ENCODE peak calls at places on chromosomes 3 and 15, in four cellular contexts. P, U, G and W are unnamed samples.

GRCh38 chr3:158233791-158234190 is 123.9 kb downstream of the RSRC1 start:
- DNase-seq in G (no peak), U (no peak), P (no peak), W (no peak)

GRCh38 chr3:46484911-46485696 is 12.7 kb upstream of the RTP3 start:
- DNase-seq in P (no peak), G (no peak), U (peak), W (no peak)

GRCh38 chr15:68317281-68318007 is 39.9 kb downstream of the FEM1B start:
- DNase-seq in G (no peak), U (no peak), P (no peak), W (no peak)

GRCh38 chr3:44048196-44048924 is 193.3 kb upstream of the TOPAZ1 start:
- DNase-seq in G (no peak), U (no peak), P (no peak), W (no peak)

GRCh38 chr3:13879946-13880810 is at the start of gene WNT7A:
- DNase-seq in P (no peak), U (no peak), G (no peak), W (no peak)

GRCh38 chr3:36763850-36764703 is at the start of gene DCLK3:
- DNase-seq in P (no peak), U (no peak), G (no peak), W (peak)

GRCh38 chr3:46360904-46361303 is 7.0 kb downstream of the CCR2 start:
- DNase-seq in U (no peak), G (no peak), P (no peak), W (no peak)

GRCh38 chr3:34178415-34178814 is 380.0 kb downstream of the PDCD6IP start:
- DNase-seq in P (no peak), G (no peak), U (no peak), W (no peak)

GRCh38 chr3:23761440-23761896 is 44.3 kb upstream of the UBE2E1 start:
- DNase-seq in P (peak), G (peak), U (peak), W (no peak)

GRCh38 chr15:65329991-65330735 is 25.7 kb downstream of the RNU5B-1 start:
- DNase-seq in P (no peak), G (no peak), U (no peak), W (no peak)

GRCh38 chr3:61132062-61132461 is 119.2 kb downstream of the FHIT start:
- DNase-seq in U (no peak), P (no peak), G (no peak), W (no peak)

GRCh38 chr3:72336821-72337479 is 511.3 kb downstream of the SHQ1 start:
- DNase-seq in U (peak), G (no peak), P (no peak), W (peak)

GRCh38 chr3:194472290-194472920 is 14.4 kb downstream of the ATP13A3 start:
- DNase-seq in P (peak), U (no peak), G (no peak), W (no peak)

GRCh38 chr3:181630873-181631272 is 80.9 kb upstream of the SOX2 start:
- DNase-seq in U (no peak), P (no peak), G (no peak), W (no peak)

GRCh38 chr15:96285306-96285705 is 45.2 kb upstream of the NR2F2 start:
- DNase-seq in G (no peak), U (no peak), P (no peak), W (peak)

GRCh38 chr3:195065142-195065863 is 205.7 kb downstream of the XXYLT1 start:
- DNase-seq in P (no peak), U (no peak), G (no peak), W (no peak)

GRCh38 chr3:49273825-49274532 is 3.1 kb downstream of the C3orf62 start:
- DNase-seq in G (no peak), U (no peak), P (no peak), W (no peak)

GRCh38 chr3:30349507-30349906 is 256.9 kb upstream of the TGFBR2 start:
- DNase-seq in U (no peak), G (no peak), P (peak), W (peak)

GRCh38 chr15:93331545-93332117 is 242.6 kb upstream of the RGMA start:
- DNase-seq in G (no peak), U (no peak), P (no peak), W (no peak)

GRCh38 chr3:158465074-158465473 is 105.9 kb upstream of the MLF1 start:
- DNase-seq in U (no peak), G (no peak), P (no peak), W (no peak)

GRCh38 chr3:42061711-42062408 is 29.3 kb upstream of the TRAK1 start:
- DNase-seq in G (peak), U (peak), P (no peak), W (peak)

GRCh38 chr15:93716615-93717221 is 514.6 kb upstream of the MCTP2 start:
- DNase-seq in P (no peak), G (no peak), U (no peak), W (no peak)

GRCh38 chr15:71115567-71116351 is 488 bp downstream of the THSD4 start:
- DNase-seq in U (peak), P (no peak), G (no peak), W (peak)

GRCh38 chr15:29677871-29678431 is 144.3 kb downstream of the TJP1 start:
- DNase-seq in U (peak), P (no peak), G (no peak), W (no peak)

GRCh38 chr3:195715583-195716266 is 5.1 kb upstream of the MUC20 start:
- DNase-seq in U (peak), G (no peak), P (peak), W (peak)

GRCh38 chr15:89749951-89750559 is 994 bp downstream of the MESP1 start:
- DNase-seq in G (no peak), U (peak), P (no peak), W (no peak)

DNA sequence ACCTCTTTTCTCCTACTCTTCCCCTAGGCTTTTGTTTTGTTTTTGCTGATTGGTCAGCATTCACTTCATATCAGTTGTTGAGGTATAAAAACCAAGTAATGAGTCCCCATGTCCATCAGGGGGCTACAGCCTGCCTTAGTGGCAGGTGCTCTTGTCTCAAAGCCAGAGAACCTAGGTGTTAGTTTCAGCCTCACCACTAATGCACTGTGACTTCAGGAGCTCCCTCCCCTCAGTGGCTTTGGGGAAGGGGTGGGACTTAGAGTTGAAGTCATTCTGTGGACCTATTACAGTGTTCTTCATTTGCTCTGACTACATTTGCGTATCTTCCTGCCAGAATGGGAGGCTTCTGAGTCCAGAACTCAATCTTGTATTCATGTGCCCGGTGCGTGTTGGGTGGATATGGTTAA is 41.6 kb downstream of the NR2C2 start:
- DNase-seq in U (peak), P (peak), G (no peak), W (no peak)
- TF ChIP-seq POLR2A in U (no peak), P (no peak), G (no peak), W (no peak)

GRCh38 chr15:58271410-58271809 is 133.2 kb downstream of the AQP9 start:
- DNase-seq in G (no peak), P (no peak), U (no peak), W (no peak)

GRCh38 chr15:58276924-58277323 is 138.7 kb downstream of the AQP9 start:
- DNase-seq in P (no peak), G (no peak), U (no peak), W (no peak)

GRCh38 chr15:58275785-58276184 is 137.6 kb downstream of the AQP9 start:
- DNase-seq in P (no peak), U (no peak), G (no peak), W (no peak)

GRCh38 chr15:58273104-58273503 is 134.9 kb downstream of the AQP9 start:
- DNase-seq in G (no peak), P (no peak), U (no peak), W (no peak)

GRCh38 chr15:58274885-58275284 is 136.7 kb downstream of the AQP9 start:
- DNase-seq in P (no peak), U (no peak), G (no peak), W (no peak)
- TF ChIP-seq POLR2A in P (no peak), U (no peak), G (no peak), W (no peak)

GRCh38 chr3:86990171-86990733 is 697 bp downstream of the VGLL3 start:
- DNase-seq in P (no peak), G (no peak), U (no peak), W (no peak)

GRCh38 chr3:86991840-86992430 is 986 bp upstream of the VGLL3 start:
- DNase-seq in P (no peak), U (no peak), G (no peak), W (no peak)

GRCh38 chr3:86991482-86991815 is 500 bp upstream of the VGLL3 start:
- DNase-seq in G (no peak), U (no peak), P (no peak), W (no peak)

GRCh38 chr3:86989611-86990010 is 1.3 kb downstream of the VGLL3 start:
- DNase-seq in U (no peak), P (no peak), G (no peak), W (no peak)

DNA sequence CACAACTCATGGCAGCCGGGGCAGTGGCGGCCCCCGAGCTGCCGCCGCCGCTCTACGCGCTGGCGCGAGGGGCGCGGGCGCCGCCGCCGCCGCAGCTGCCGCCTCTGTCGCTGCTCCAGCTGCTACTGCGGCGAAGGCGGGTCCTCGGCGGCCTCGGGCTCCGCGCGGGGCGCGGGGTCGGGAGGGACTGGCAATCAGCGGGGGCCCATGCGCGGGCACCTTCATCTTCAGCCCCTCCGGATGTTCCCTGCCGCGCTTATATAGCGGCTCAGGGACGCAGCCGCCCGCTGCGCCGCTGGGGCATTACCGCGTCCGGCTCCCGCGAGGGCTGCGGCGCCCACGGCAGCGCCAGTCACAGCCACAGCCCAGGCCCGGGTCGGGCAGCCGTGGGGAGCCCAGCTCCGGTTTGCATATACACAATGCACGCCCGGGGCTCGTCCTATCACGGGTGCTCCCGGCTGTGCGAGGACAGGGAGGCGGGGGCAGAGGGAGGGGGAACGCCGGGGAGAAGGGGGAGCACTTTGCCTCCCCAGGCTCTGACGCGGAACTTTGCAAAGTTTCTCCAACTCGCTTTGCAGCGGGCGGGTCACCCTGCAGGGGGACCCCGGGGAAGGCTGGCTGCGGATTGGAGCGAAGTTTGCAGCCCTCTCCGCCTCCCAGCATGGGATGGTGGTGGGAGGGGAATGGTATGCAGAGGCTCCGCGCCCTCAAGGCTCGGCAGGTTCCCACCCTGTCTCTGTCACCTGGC is at the start of gene VGLL3:
- DNase-seq in U (peak), P (no peak), G (no peak), W (peak)
- TF ChIP-seq POLR2A in U (peak), P (no peak), G (no peak), W (no peak)

GRCh38 chr15:40565333-40566238 is 744 bp upstream of the CCDC32 start:
- DNase-seq in P (peak), G (no peak), U (no peak), W (no peak)

GRCh38 chr15:40562691-40563090 is 2.2 kb downstream of the CCDC32 start:
- DNase-seq in G (no peak), U (no peak), P (no peak), W (no peak)

GRCh38 chr15:40567111-40567510 is 2.0 kb upstream of the RPUSD2 start:
- DNase-seq in U (no peak), P (peak), G (no peak), W (no peak)

GRCh38 chr15:40569139-40569953 is at the start of gene RPUSD2:
- DNase-seq in G (peak), P (peak), U (peak), W (peak)

DNA sequence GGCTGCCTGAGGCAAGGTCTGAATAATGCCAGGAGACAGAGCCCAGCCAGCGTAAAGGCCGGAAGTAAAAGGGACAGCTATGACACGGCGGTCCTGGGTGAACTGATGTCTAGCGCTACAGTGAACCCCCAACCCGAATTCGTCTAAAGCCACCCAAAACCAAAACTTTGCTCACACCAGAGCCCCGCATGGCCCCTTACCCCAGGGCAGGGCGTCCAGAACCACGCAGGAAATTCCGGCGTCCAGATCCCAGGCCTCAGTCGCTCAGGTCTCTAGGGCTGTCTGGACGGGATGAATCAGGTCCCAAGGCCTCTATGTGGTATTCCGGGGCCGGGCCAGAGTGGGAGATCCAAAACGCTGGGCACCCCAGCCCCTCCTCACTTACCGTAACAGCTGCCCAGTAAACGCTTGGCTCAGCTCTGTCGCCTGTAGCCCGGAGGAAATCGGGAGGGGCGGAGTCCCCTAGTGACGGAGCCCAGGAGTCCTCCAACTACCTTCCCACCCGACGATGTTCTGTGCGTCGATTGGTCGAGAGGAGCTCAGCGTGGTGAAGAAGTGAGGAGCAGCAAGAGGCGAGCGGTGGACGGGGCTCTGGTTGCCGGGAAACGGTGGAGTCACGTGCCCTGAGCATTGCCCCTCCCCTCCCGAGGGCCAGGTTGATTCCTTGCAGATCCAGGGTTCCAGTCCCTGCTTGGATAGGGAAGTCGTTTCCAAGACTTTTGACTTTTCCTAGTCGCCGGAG is at the start of gene CCDC32:
- DNase-seq in U (peak), G (peak), P (peak), W (peak)
- TF ChIP-seq POLR2A in U (peak), G (peak), P (peak), W (peak)

GRCh38 chr3:133488785-133489367 is 84.6 kb upstream of the CDV3 start:
- DNase-seq in G (no peak), U (no peak), P (peak), W (no peak)
- TF ChIP-seq POLR2A in G (no peak), U (no peak), P (no peak), W (no peak)

GRCh38 chr15:43509923-43510229 is 7.5 kb upstream of the MAP1A start:
- DNase-seq in G (no peak), P (no peak), U (no peak), W (no peak)

GRCh38 chr15:43509002-43509922 is 8.1 kb upstream of the MAP1A start:
- DNase-seq in U (no peak), G (no peak), P (peak), W (no peak)

GRCh38 chr15:43510230-43511011 is 7.0 kb upstream of the MAP1A start:
- DNase-seq in U (peak), P (peak), G (peak), W (peak)

GRCh38 chr15:43513550-43513949 is 3.9 kb upstream of the MAP1A start:
- DNase-seq in U (no peak), P (no peak), G (no peak), W (no peak)

GRCh38 chr15:43511012-43511885 is 6.2 kb upstream of the MAP1A start:
- DNase-seq in P (peak), U (no peak), G (no peak), W (no peak)
- TF ChIP-seq POLR2A in P (no peak), U (no peak), G (no peak), W (no peak)

GRCh38 chr15:41971893-41972340 is 440 bp downstream of the EHD4 start:
- DNase-seq in U (no peak), P (peak), G (no peak), W (no peak)

GRCh38 chr15:41970456-41970855 is 1.9 kb downstream of the EHD4 start:
- DNase-seq in G (no peak), U (peak), P (no peak), W (no peak)

GRCh38 chr15:41971089-41971892 is 1.1 kb downstream of the EHD4 start:
- DNase-seq in P (peak), U (peak), G (peak), W (peak)

GRCh38 chr15:41968738-41969137 is 3.6 kb downstream of the EHD4 start:
- DNase-seq in G (no peak), P (no peak), U (no peak), W (no peak)

GRCh38 chr15:41969851-41970431 is 2.4 kb downstream of the EHD4 start:
- DNase-seq in G (no peak), U (peak), P (no peak), W (no peak)
- TF ChIP-seq POLR2A in G (no peak), U (no peak), P (no peak), W (no peak)

DNA sequence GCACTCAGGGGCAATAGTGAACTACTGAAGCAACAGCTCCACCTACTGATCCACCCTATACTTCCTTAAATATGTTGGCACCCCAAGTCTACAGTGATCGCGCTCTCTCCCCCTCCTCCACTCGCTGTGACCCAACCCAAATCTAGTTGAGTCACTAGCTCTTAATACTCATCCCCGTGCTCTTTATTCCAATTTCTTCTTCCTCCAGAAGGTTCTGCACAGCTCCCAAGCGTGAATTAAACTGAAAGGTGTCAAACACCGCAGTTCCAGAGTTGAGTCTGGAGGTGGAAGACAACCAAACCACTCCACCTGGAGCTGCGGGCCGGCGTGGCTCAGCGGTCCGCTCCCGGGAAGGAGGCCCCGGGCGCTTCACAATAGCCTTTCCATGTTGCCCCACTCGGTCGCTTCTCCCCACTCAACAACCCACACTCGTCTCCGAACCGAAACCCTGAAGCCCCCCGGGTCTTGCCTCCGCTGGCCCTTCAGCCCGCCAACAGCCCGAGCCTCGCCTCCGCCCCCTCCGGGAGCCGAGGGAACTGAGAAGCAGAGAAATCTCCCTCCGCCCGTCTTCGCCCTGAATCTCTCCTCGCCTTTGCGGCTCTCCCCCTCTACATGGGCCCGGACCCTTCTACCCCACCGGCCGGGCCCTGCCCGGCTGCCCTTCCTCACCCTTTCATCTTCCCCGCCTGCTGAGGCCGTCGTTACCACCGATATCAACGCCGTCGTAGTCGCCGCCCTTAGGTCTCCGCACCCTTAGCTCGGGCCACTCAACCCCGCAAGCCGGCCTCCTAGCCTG is 578 bp downstream of the NAA50 start:
- DNase-seq in G (peak), U (peak), P (peak), W (peak)
- TF ChIP-seq POLR2A in G (no peak), U (peak), P (no peak), W (no peak)

GRCh38 chr3:7305561-7305960 is 444.6 kb downstream of the GRM7 start:
- DNase-seq in P (no peak), U (no peak), G (no peak), W (no peak)
- TF ChIP-seq POLR2A in P (no peak), U (no peak), G (no peak), W (no peak)